ENCODE peak calls at places on chromosomes 1 and 21, in five cellular contexts. One of them, this sample, is unnamed.

GRCh38 chr1:17186216-17186894 is 18.6 kb upstream of the PADI1 start:
- DNase-seq in H54: no peak
- DNase-seq in body of pancreas: no peak
- DNase-seq in heart left ventricle: no peak
- DNase-seq in transverse colon: no peak
- DNase-seq in this sample: no peak

GRCh38 chr21:19463966-19464365 is 1060.4 kb upstream of the TMPRSS15 start:
- DNase-seq in body of pancreas: no peak
- DNase-seq in heart left ventricle: no peak
- DNase-seq in H54: no peak
- DNase-seq in transverse colon: no peak
- DNase-seq in this sample: no peak

GRCh38 chr1:24364975-24365678 is 46.0 kb downstream of the GRHL3 start:
- DNase-seq in heart left ventricle: no peak
- DNase-seq in H54: peak; percentile 75
- DNase-seq in transverse colon: no peak
- DNase-seq in body of pancreas: no peak
- DNase-seq in this sample: no peak

GRCh38 chr1:206470692-206471414 is 577 bp downstream of the IKBKE start:
- DNase-seq in body of pancreas: peak; percentile 36
- DNase-seq in transverse colon: peak; percentile 51
- DNase-seq in heart left ventricle: no peak
- DNase-seq in H54: peak; percentile 77
- DNase-seq in this sample: peak; percentile 86

GRCh38 chr21:39441502-39442475 is 3.8 kb downstream of the LCA5L start:
- DNase-seq in H54: peak; percentile 56
- DNase-seq in body of pancreas: peak; percentile 45
- DNase-seq in transverse colon: no peak
- DNase-seq in heart left ventricle: no peak
- DNase-seq in this sample: no peak

GRCh38 chr1:230752407-230752806 is 5.2 kb downstream of the CAPN9 start:
- DNase-seq in heart left ventricle: no peak
- DNase-seq in body of pancreas: no peak
- DNase-seq in H54: no peak
- DNase-seq in transverse colon: peak; percentile 88
- DNase-seq in this sample: peak; percentile 67

GRCh38 chr1:11794446-11795237 is 11.1 kb downstream of the MTHFR start:
- DNase-seq in heart left ventricle: peak; percentile 60
- DNase-seq in transverse colon: no peak
- DNase-seq in H54: no peak
- DNase-seq in body of pancreas: no peak
- DNase-seq in this sample: peak; percentile 54

GRCh38 chr1:222777463-222777862 is 37.4 kb upstream of the DISP1 start:
- DNase-seq in heart left ventricle: no peak
- DNase-seq in transverse colon: no peak
- DNase-seq in H54: no peak
- DNase-seq in body of pancreas: no peak
- DNase-seq in this sample: no peak

GRCh38 chr21:32603131-32603530 is 9.0 kb downstream of the CFAP298 start:
- DNase-seq in heart left ventricle: no peak
- DNase-seq in body of pancreas: no peak
- DNase-seq in H54: no peak
- DNase-seq in transverse colon: no peak
- DNase-seq in this sample: no peak

GRCh38 chr1:180507826-180508724 is 5.7 kb upstream of the ACBD6 start:
- DNase-seq in body of pancreas: no peak
- DNase-seq in heart left ventricle: no peak
- DNase-seq in H54: no peak
- DNase-seq in transverse colon: no peak
- DNase-seq in this sample: no peak

GRCh38 chr1:221723018-221723917 is 18.6 kb downstream of the DUSP10 start:
- DNase-seq in transverse colon: no peak
- DNase-seq in body of pancreas: no peak
- DNase-seq in H54: no peak
- DNase-seq in heart left ventricle: no peak
- DNase-seq in this sample: no peak

GRCh38 chr1:41739061-41739955 is 179.4 kb downstream of the HIVEP3 start:
- DNase-seq in heart left ventricle: peak; percentile 80
- DNase-seq in H54: no peak
- DNase-seq in transverse colon: peak; percentile 72
- DNase-seq in body of pancreas: peak; percentile 39
- DNase-seq in this sample: peak; percentile 95

GRCh38 chr1:217137210-217137871 is 414.1 kb upstream of the ESRRG start:
- DNase-seq in H54: no peak
- DNase-seq in body of pancreas: peak; percentile 50
- DNase-seq in heart left ventricle: no peak
- DNase-seq in transverse colon: no peak
- DNase-seq in this sample: peak; percentile 68

GRCh38 chr1:181801617-181802016 is 259.9 kb downstream of the ZNF648 start:
- DNase-seq in H54: no peak
- DNase-seq in body of pancreas: no peak
- DNase-seq in transverse colon: no peak
- DNase-seq in heart left ventricle: no peak
- DNase-seq in this sample: no peak

GRCh38 chr1:231465051-231465450 is 43.0 kb upstream of the EGLN1 start:
- DNase-seq in body of pancreas: no peak
- DNase-seq in H54: no peak
- DNase-seq in transverse colon: no peak
- DNase-seq in heart left ventricle: no peak
- DNase-seq in this sample: no peak

GRCh38 chr1:222283147-222283768 is 264.6 kb downstream of the HHIPL2 start:
- DNase-seq in heart left ventricle: no peak
- DNase-seq in transverse colon: no peak
- DNase-seq in body of pancreas: peak; percentile 9
- DNase-seq in H54: peak; percentile 7
- DNase-seq in this sample: peak; percentile 77

GRCh38 chr1:235291599-235291998 is 36.4 kb downstream of the ARID4B start:
- DNase-seq in transverse colon: no peak
- DNase-seq in heart left ventricle: no peak
- DNase-seq in H54: no peak
- DNase-seq in body of pancreas: no peak
- DNase-seq in this sample: no peak

DNA sequence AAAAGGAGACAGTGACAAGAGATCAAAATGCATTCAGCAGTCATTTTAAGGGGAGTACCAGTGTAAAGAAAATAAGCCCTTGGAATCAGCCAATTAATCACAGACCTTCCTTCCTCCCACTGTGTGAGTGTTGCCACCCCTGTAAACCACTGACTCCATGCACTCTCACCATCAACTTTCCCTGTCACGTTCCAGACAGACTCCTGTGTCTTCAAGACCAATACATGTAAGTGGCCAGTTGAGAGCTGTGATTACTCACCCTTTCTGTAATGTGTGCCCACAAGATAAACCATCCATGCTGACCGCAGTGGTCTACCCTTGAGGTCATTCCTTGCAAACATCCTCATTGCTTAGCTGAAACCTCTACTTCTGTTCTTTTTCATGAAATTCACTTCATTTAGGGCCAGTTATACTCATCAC is 135.9 kb upstream of the HOOK1 start:
- DNase-seq in H54: peak; percentile 45
- DNase-seq in heart left ventricle: no peak
- DNase-seq in transverse colon: no peak
- DNase-seq in body of pancreas: no peak
- DNase-seq in this sample: no peak
- TF ChIP-seq POLR2A in H54: no peak
- TF ChIP-seq POLR2A in heart left ventricle: no peak
- TF ChIP-seq POLR2A in transverse colon: no peak
- TF ChIP-seq POLR2A in body of pancreas: no peak
- TF ChIP-seq POLR2A in this sample: no peak

DNA sequence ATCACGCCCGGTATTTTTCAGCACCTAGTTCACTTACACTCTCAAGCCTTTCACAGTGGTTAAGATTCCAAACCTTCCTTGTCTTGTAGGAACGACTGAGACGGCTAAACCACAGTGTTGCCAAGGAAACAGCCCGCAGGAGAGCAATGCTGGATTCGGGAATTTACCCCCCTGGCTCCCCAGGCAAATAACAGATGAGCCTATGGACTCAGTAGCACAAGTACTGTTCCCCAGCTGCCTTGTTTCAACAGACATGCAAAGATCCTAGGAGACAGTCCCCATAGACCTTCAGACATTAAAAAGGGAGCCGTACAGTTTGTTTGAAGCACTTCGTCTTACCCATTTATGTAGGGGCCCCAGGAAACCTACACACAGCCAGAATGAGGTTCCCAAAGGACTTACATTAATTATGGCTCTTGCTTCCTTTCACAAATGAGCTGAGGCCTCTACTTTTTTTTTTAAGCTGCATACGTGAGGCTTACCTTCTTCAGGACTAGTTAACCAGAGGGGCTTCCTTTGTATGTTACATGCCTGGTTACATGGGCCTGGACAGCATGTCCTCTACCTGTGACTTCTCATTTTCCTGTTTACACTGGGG is 2.7 kb downstream of the SNAPIN start:
- DNase-seq in transverse colon: no peak
- DNase-seq in H54: no peak
- DNase-seq in heart left ventricle: peak; percentile 4
- DNase-seq in body of pancreas: no peak
- DNase-seq in this sample: no peak
- TF ChIP-seq POLR2A in transverse colon: no peak
- TF ChIP-seq POLR2A in H54: no peak
- TF ChIP-seq POLR2A in heart left ventricle: no peak
- TF ChIP-seq POLR2A in body of pancreas: no peak
- TF ChIP-seq POLR2A in this sample: no peak

GRCh38 chr1:40383488-40384412 is 10.2 kb downstream of the SMAP2 start:
- DNase-seq in heart left ventricle: no peak
- DNase-seq in body of pancreas: peak; percentile 65
- DNase-seq in transverse colon: no peak
- DNase-seq in H54: no peak
- DNase-seq in this sample: no peak
- TF ChIP-seq POLR2A in heart left ventricle: no peak
- TF ChIP-seq POLR2A in body of pancreas: no peak
- TF ChIP-seq POLR2A in transverse colon: no peak
- TF ChIP-seq POLR2A in H54: no peak
- TF ChIP-seq POLR2A in this sample: peak; percentile 15

DNA sequence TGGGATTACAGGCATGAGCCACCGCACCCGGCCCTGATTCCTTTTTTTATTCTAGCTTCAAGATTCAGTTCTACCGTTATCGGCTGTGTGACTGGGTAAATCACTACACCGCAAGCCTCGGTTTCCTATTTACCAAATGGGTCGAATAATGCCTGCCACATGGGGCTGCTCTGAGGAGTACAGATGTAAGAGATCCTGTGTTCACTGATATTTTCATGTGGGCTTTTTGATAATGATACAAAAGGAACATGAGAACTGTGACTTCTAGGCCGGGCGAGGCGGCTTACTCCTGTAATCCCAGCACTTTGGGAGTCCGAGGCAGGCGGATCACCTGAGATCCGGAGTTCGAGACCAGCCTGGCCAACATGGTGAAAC is 695 bp upstream of the PSMB4 start:
- DNase-seq in H54: no peak
- DNase-seq in body of pancreas: no peak
- DNase-seq in heart left ventricle: no peak
- DNase-seq in transverse colon: no peak
- DNase-seq in this sample: no peak
- TF ChIP-seq POLR2A in H54: no peak
- TF ChIP-seq POLR2A in body of pancreas: no peak
- TF ChIP-seq POLR2A in heart left ventricle: no peak
- TF ChIP-seq POLR2A in transverse colon: no peak
- TF ChIP-seq POLR2A in this sample: no peak

DNA sequence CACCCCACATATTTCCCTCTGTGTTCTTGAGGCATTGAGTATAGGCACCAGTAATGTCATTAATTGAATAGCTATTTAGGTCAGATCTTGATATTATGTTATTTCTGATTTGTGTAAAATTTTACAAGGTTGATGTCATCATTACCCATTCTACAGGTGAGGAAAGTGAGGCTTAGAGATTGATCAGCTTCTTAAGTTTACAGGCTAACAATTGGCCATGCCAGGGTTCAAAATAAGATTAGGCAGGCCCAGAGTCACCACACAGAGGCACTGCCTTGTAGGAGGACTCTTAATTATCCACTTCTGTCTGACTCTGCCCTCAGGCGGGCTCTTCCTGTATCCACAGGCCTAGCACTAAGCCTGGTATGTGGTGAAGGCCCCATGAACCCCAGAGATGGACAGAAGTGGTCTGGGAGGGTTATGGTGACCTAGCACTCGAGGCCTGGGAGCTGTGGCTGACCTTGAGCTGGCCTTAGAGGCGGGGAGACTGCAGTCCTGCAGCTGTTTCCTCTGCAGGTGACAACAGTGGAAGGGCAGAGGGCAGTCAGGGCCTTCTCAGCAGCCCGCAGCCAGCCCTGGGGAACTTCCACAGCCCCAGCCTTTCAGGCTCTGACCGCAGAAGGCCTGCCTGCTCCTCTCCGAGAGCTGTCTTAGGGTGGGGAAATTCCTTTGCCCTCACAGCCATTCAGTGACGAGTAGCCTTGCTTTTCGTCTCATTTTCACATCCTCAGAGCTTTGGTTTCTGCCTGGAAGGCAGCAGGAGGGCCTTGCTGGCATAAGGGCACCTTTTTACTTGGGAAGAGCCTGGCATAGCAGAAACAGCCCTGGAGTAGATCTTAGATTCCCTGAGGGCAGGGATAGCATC is 12.2 kb downstream of the ZDHHC18 start:
- DNase-seq in H54: no peak
- DNase-seq in transverse colon: peak; percentile 71
- DNase-seq in body of pancreas: no peak
- DNase-seq in heart left ventricle: no peak
- DNase-seq in this sample: peak; percentile 85
- TF ChIP-seq POLR2A in H54: no peak
- TF ChIP-seq POLR2A in transverse colon: no peak
- TF ChIP-seq POLR2A in body of pancreas: no peak
- TF ChIP-seq POLR2A in heart left ventricle: no peak
- TF ChIP-seq POLR2A in this sample: no peak

GRCh38 chr1:31422505-31423319 is 9.7 kb downstream of the SERINC2 start:
- DNase-seq in transverse colon: peak; percentile 86
- DNase-seq in H54: peak; percentile 92
- DNase-seq in heart left ventricle: peak; percentile 46
- DNase-seq in body of pancreas: peak; percentile 76
- DNase-seq in this sample: peak; percentile 81
- TF ChIP-seq POLR2A in transverse colon: peak; percentile 11
- TF ChIP-seq POLR2A in H54: no peak
- TF ChIP-seq POLR2A in heart left ventricle: no peak
- TF ChIP-seq POLR2A in body of pancreas: no peak
- TF ChIP-seq POLR2A in this sample: no peak

This sample was measured in spleen.